ENCODE peak calls at places on chromosomes 7 and 10, in six cellular contexts. One of them, this sample, is unnamed. For H3K36me3, the result is how much of the 10 kb centered on the place peaks cover.

GRCh38 chr7:114155106-114155765 is 236.4 kb upstream of the PPP1R3A start:
- DNase-seq in pancreas: no peak
- DNase-seq in HepG2: no peak
- DNase-seq in gastrocnemius medialis: no peak
- DNase-seq in colonic mucosa: no peak
- DNase-seq in tibial artery: no peak
- DNase-seq in this sample: no peak

GRCh38 chr7:44796034-44796503 is 412 bp upstream of the PPIA start:
- DNase-seq in pancreas: no peak
- DNase-seq in HepG2: peak
- DNase-seq in gastrocnemius medialis: peak
- DNase-seq in colonic mucosa: no peak
- DNase-seq in tibial artery: no peak
- DNase-seq in this sample: no peak

GRCh38 chr10:102504179-102504975 is 605 bp downstream of the SUFU start:
- DNase-seq in pancreas: peak
- DNase-seq in HepG2: no peak
- DNase-seq in gastrocnemius medialis: no peak
- DNase-seq in colonic mucosa: peak
- DNase-seq in tibial artery: peak
- DNase-seq in this sample: peak

GRCh38 chr10:90775351-90776028 is 82.3 kb downstream of the HTR7 start:
- DNase-seq in pancreas: no peak
- DNase-seq in HepG2: no peak
- DNase-seq in gastrocnemius medialis: no peak
- DNase-seq in colonic mucosa: no peak
- DNase-seq in tibial artery: no peak
- DNase-seq in this sample: no peak

GRCh38 chr10:86164912-86165311 is 201.7 kb downstream of the GRID1 start:
- DNase-seq in pancreas: no peak
- DNase-seq in HepG2: no peak
- DNase-seq in gastrocnemius medialis: no peak
- DNase-seq in colonic mucosa: no peak
- DNase-seq in tibial artery: peak
- DNase-seq in this sample: no peak

GRCh38 chr10:70780772-70781171 is 4.4 kb downstream of the TBATA start:
- DNase-seq in pancreas: no peak
- DNase-seq in HepG2: no peak
- DNase-seq in gastrocnemius medialis: no peak
- DNase-seq in colonic mucosa: no peak
- DNase-seq in tibial artery: no peak
- DNase-seq in this sample: no peak

GRCh38 chr10:7710446-7710845 is 7.3 kb downstream of the ITIH2 start:
- DNase-seq in pancreas: no peak
- DNase-seq in HepG2: no peak
- DNase-seq in gastrocnemius medialis: no peak
- DNase-seq in colonic mucosa: no peak
- DNase-seq in tibial artery: no peak
- DNase-seq in this sample: no peak

GRCh38 chr10:1923586-1923985 is 186.3 kb upstream of the ADARB2 start:
- DNase-seq in pancreas: no peak
- DNase-seq in HepG2: no peak
- DNase-seq in gastrocnemius medialis: no peak
- DNase-seq in colonic mucosa: no peak
- DNase-seq in tibial artery: no peak
- DNase-seq in this sample: no peak

GRCh38 chr10:102397222-102398171 is 2.0 kb downstream of the NFKB2 start:
- DNase-seq in pancreas: no peak
- DNase-seq in HepG2: no peak
- DNase-seq in gastrocnemius medialis: no peak
- DNase-seq in colonic mucosa: no peak
- DNase-seq in tibial artery: no peak
- DNase-seq in this sample: no peak

GRCh38 chr7:95509199-95509598 is 23.5 kb downstream of the ASB4 start:
- DNase-seq in pancreas: no peak
- DNase-seq in HepG2: peak
- DNase-seq in gastrocnemius medialis: no peak
- DNase-seq in colonic mucosa: no peak
- DNase-seq in tibial artery: no peak
- DNase-seq in this sample: no peak

GRCh38 chr10:19811517-19811916 is 4.7 kb upstream of the PLXDC2 start:
- DNase-seq in pancreas: no peak
- DNase-seq in HepG2: peak
- DNase-seq in gastrocnemius medialis: no peak
- DNase-seq in colonic mucosa: no peak
- DNase-seq in tibial artery: peak
- DNase-seq in this sample: no peak

GRCh38 chr7:140557809-140558518 is 78.7 kb upstream of the MKRN1 start:
- DNase-seq in pancreas: no peak
- DNase-seq in HepG2: no peak
- DNase-seq in gastrocnemius medialis: no peak
- DNase-seq in colonic mucosa: no peak
- DNase-seq in tibial artery: peak
- DNase-seq in this sample: no peak

GRCh38 chr7:153397459-153397858 is 637.9 kb downstream of the ACTR3B start:
- DNase-seq in pancreas: no peak
- DNase-seq in HepG2: no peak
- DNase-seq in gastrocnemius medialis: no peak
- DNase-seq in colonic mucosa: no peak
- DNase-seq in tibial artery: no peak
- DNase-seq in this sample: no peak

GRCh38 chr10:47038881-47039557 is 127.8 kb downstream of the PTPN20 start:
- DNase-seq in pancreas: no peak
- DNase-seq in HepG2: no peak
- DNase-seq in gastrocnemius medialis: no peak
- DNase-seq in colonic mucosa: no peak
- DNase-seq in tibial artery: peak
- DNase-seq in this sample: peak

GRCh38 chr10:27344568-27345454 is 104.2 kb upstream of the ACBD5 start:
- DNase-seq in pancreas: no peak
- DNase-seq in HepG2: no peak
- DNase-seq in gastrocnemius medialis: no peak
- DNase-seq in colonic mucosa: no peak
- DNase-seq in tibial artery: no peak
- DNase-seq in this sample: no peak

GRCh38 chr7:45178241-45179225 is 20.9 kb downstream of the RAMP3 start:
- DNase-seq in pancreas: no peak
- DNase-seq in HepG2: peak
- DNase-seq in gastrocnemius medialis: no peak
- DNase-seq in colonic mucosa: no peak
- DNase-seq in tibial artery: peak
- DNase-seq in this sample: no peak

GRCh38 chr7:24337180-24337579 is 53.2 kb downstream of the NPY start:
- DNase-seq in pancreas: no peak
- DNase-seq in HepG2: no peak
- DNase-seq in gastrocnemius medialis: no peak
- DNase-seq in colonic mucosa: no peak
- DNase-seq in tibial artery: no peak
- DNase-seq in this sample: no peak

GRCh38 chr10:4034907-4035581 is 250.0 kb upstream of the KLF6 start:
- DNase-seq in pancreas: no peak
- DNase-seq in HepG2: no peak
- DNase-seq in gastrocnemius medialis: no peak
- DNase-seq in colonic mucosa: no peak
- DNase-seq in tibial artery: no peak
- DNase-seq in this sample: no peak

GRCh38 chr7:51314041-51314440 is 2.6 kb downstream of the COBL start:
- DNase-seq in pancreas: no peak
- DNase-seq in HepG2: no peak
- DNase-seq in gastrocnemius medialis: no peak
- DNase-seq in colonic mucosa: no peak
- DNase-seq in tibial artery: no peak
- DNase-seq in this sample: no peak

GRCh38 chr7:134806197-134806596 is 26.8 kb downstream of the CALD1 start:
- DNase-seq in pancreas: no peak
- DNase-seq in HepG2: no peak
- DNase-seq in gastrocnemius medialis: no peak
- DNase-seq in colonic mucosa: no peak
- DNase-seq in tibial artery: no peak
- DNase-seq in this sample: no peak

GRCh38 chr7:134809611-134810010 is 30.2 kb downstream of the CALD1 start:
- DNase-seq in pancreas: no peak
- DNase-seq in HepG2: no peak
- DNase-seq in gastrocnemius medialis: no peak
- DNase-seq in colonic mucosa: no peak
- DNase-seq in tibial artery: no peak
- DNase-seq in this sample: no peak

GRCh38 chr7:134802762-134803161 is 23.3 kb downstream of the CALD1 start:
- DNase-seq in pancreas: no peak
- DNase-seq in HepG2: no peak
- DNase-seq in gastrocnemius medialis: no peak
- DNase-seq in colonic mucosa: no peak
- DNase-seq in tibial artery: no peak
- DNase-seq in this sample: no peak

GRCh38 chr7:134804351-134804750 is 24.9 kb downstream of the CALD1 start:
- DNase-seq in pancreas: no peak
- DNase-seq in HepG2: no peak
- DNase-seq in gastrocnemius medialis: no peak
- DNase-seq in colonic mucosa: no peak
- DNase-seq in tibial artery: no peak
- DNase-seq in this sample: no peak

DNA sequence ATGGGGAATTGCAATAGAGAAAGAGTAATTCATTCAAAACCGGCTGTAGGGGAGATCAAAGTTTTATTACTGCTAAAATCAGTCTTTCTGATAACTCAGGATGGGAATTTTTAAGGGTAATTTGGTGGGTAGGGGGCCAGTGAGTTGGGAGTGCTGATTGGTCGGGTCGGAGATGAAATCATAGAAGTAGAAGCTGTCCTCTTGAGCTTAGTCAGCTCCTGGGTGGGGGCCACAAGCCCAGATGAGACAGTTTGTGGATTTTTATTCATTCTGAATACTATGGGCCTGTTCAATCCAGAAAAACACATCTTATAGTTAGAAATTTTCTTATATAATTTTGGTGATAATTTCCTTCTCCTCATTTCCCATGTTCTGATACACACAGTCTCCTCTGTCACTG is 25.4 kb downstream of the CALD1 start:
- DNase-seq in pancreas: no peak
- DNase-seq in HepG2: no peak
- DNase-seq in gastrocnemius medialis: no peak
- DNase-seq in colonic mucosa: no peak
- DNase-seq in tibial artery: no peak
- DNase-seq in this sample: no peak
- H3K4me3 ChIP-seq in pancreas: no peak
- H3K4me3 ChIP-seq in HepG2: no peak
- H3K4me3 ChIP-seq in gastrocnemius medialis: no peak
- H3K4me3 ChIP-seq in colonic mucosa: no peak
- H3K4me3 ChIP-seq in tibial artery: no peak
- H3K4me3 ChIP-seq in this sample: no peak

GRCh38 chr10:60382946-60383681 is 6.6 kb downstream of the ANK3 start:
- DNase-seq in pancreas: no peak
- DNase-seq in HepG2: no peak
- DNase-seq in gastrocnemius medialis: no peak
- DNase-seq in colonic mucosa: no peak
- DNase-seq in tibial artery: no peak
- DNase-seq in this sample: no peak

GRCh38 chr10:60385399-60385738 is 4.3 kb downstream of the ANK3 start:
- DNase-seq in pancreas: no peak
- DNase-seq in HepG2: no peak
- DNase-seq in gastrocnemius medialis: no peak
- DNase-seq in colonic mucosa: no peak
- DNase-seq in tibial artery: no peak
- DNase-seq in this sample: no peak

GRCh38 chr10:60380781-60381180 is 8.9 kb downstream of the ANK3 start:
- DNase-seq in pancreas: no peak
- DNase-seq in HepG2: no peak
- DNase-seq in gastrocnemius medialis: no peak
- DNase-seq in colonic mucosa: no peak
- DNase-seq in tibial artery: no peak
- DNase-seq in this sample: no peak

GRCh38 chr10:60384708-60385398 is 4.8 kb downstream of the ANK3 start:
- DNase-seq in pancreas: no peak
- DNase-seq in HepG2: no peak
- DNase-seq in gastrocnemius medialis: no peak
- DNase-seq in colonic mucosa: no peak
- DNase-seq in tibial artery: no peak
- DNase-seq in this sample: no peak

DNA sequence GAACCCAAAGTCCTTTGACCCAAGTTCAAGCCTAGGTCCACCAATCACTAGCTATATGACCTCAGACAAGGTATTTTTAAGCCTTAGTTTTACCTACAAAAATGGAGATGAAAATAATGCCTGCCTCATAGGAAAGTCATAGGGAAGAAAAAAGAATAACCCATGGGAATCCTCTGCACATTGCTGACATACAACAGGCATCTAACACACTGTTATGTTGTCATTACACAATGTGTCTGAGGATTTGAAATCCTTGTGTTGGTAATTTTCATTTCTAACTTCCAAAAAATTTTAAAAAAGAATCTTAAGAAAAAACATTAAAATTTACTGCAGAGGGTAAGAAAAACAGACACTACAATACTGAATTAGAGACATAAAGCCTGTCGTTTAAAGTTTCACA is 5.7 kb downstream of the ANK3 start:
- DNase-seq in pancreas: no peak
- DNase-seq in HepG2: no peak
- DNase-seq in gastrocnemius medialis: no peak
- DNase-seq in colonic mucosa: no peak
- DNase-seq in tibial artery: no peak
- DNase-seq in this sample: no peak
- H3K27ac ChIP-seq in pancreas: no peak
- H3K27ac ChIP-seq in HepG2: no peak
- H3K27ac ChIP-seq in gastrocnemius medialis: no peak
- H3K27ac ChIP-seq in colonic mucosa: no peak
- H3K27ac ChIP-seq in tibial artery: peak
- H3K27ac ChIP-seq in this sample: no peak

DNA sequence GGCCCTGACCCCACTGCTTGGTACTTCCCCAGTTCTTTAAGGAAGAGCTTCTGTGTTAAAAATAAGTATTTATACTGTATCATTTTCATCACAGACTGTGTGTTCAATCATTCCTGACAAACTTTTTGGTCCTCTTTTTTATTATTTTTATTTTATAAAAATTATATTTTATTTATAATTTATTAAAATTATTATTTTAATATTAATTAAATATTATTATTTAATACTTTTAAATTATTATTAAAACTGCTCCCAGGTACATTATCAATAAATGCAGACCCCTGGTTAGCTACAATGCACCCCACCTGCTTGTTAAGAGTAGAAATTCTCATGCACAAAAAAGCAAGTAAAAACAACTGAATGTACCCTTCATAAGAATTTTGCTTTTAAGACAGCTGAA is 172.0 kb downstream of the GLI3 start:
- DNase-seq in pancreas: no peak
- DNase-seq in HepG2: no peak
- DNase-seq in gastrocnemius medialis: no peak
- DNase-seq in colonic mucosa: no peak
- DNase-seq in tibial artery: no peak
- DNase-seq in this sample: no peak
- H3K36me3 ChIP-seq in pancreas: under half
- H3K36me3 ChIP-seq in HepG2: under half
- H3K36me3 ChIP-seq in gastrocnemius medialis: under half
- H3K36me3 ChIP-seq in colonic mucosa: under half
- H3K36me3 ChIP-seq in tibial artery: under half
- H3K36me3 ChIP-seq in this sample: under half

GRCh38 chr10:80465839-80466590 is 11.9 kb downstream of the TSPAN14 start:
- DNase-seq in pancreas: no peak
- DNase-seq in HepG2: no peak
- DNase-seq in gastrocnemius medialis: no peak
- DNase-seq in colonic mucosa: no peak
- DNase-seq in tibial artery: no peak
- DNase-seq in this sample: no peak
- H3K4me3 ChIP-seq in pancreas: no peak
- H3K4me3 ChIP-seq in HepG2: no peak
- H3K4me3 ChIP-seq in gastrocnemius medialis: no peak
- H3K4me3 ChIP-seq in colonic mucosa: no peak
- H3K4me3 ChIP-seq in tibial artery: no peak
- H3K4me3 ChIP-seq in this sample: no peak